ENCODE peak calls at places on chromosome 11, in four cellular contexts. P is HCEC 1CT; R is substantia nigra; K is stimulated activated naive CD4-positive, alpha-beta T cell treated with Interleukin-2 at 50 U/mL for 16 hours. X is an unnamed sample.

GRCh38 chr11:44727373-44728084 is 767 bp downstream of the TSPAN18 start:
- DNase-seq in P (peak), K (peak), R (peak), X (peak)

GRCh38 chr11:43071338-43071737 is 240.5 kb upstream of the API5 start:
- DNase-seq in K (no peak), P (no peak), R (no peak), X (no peak)

GRCh38 chr11:61310749-61311148 is 15.6 kb upstream of the VWCE start:
- DNase-seq in P (no peak), R (no peak), K (no peak), X (no peak)

GRCh38 chr11:105000167-105000566 is 22.8 kb downstream of the CASP5 start:
- DNase-seq in R (no peak), K (no peak), P (no peak), X (peak)

GRCh38 chr11:62578541-62578940 is 4.8 kb upstream of the EEF1G start:
- DNase-seq in P (no peak), R (no peak), K (no peak), X (no peak)

GRCh38 chr11:77100166-77101042 is 2.2 kb upstream of the OMP start:
- DNase-seq in K (no peak), R (no peak), P (no peak), X (no peak)

GRCh38 chr11:63791495-63792167 is 21.6 kb upstream of the SPINDOC start:
- DNase-seq in R (no peak), K (no peak), P (no peak), X (no peak)

GRCh38 chr11:61793084-61793828 is 545 bp downstream of the FEN1 start:
- DNase-seq in K (no peak), R (no peak), P (peak), X (peak)

GRCh38 chr11:69195819-69196218 is 40.1 kb downstream of the SMIM38 start:
- DNase-seq in R (no peak), K (no peak), P (no peak), X (no peak)

GRCh38 chr11:34405079-34405858 is 33.5 kb upstream of the CAT start:
- DNase-seq in R (no peak), P (peak), K (no peak), X (peak)

GRCh38 chr11:121870202-121871045 is 245.6 kb downstream of the BLID start:
- DNase-seq in P (peak), K (no peak), R (no peak), X (no peak)

GRCh38 chr11:92651159-92651558 is 318.3 kb upstream of the MTNR1B start:
- DNase-seq in R (no peak), P (no peak), K (no peak), X (no peak)

GRCh38 chr11:96137357-96137756 is 205.6 kb downstream of the MAML2 start:
- DNase-seq in R (no peak), K (no peak), P (no peak), X (no peak)

GRCh38 chr11:46490576-46491100 is 99.1 kb upstream of the CHRM4 start:
- DNase-seq in R (no peak), P (peak), K (no peak), X (peak)

GRCh38 chr11:1049431-1049891 is 12.9 kb upstream of the MUC6 start:
- DNase-seq in P (no peak), R (no peak), K (no peak), X (no peak)

GRCh38 chr11:130212431-130212961 is 52.9 kb downstream of the ST14 start:
- DNase-seq in P (no peak), K (no peak), R (no peak), X (no peak)

GRCh38 chr11:6298605-6299004 is 21.7 kb downstream of the CAVIN3 start:
- DNase-seq in K (no peak), R (no peak), P (peak), X (peak)

GRCh38 chr11:80103149-80103859 is 662.5 kb upstream of the TENM4 start:
- DNase-seq in R (no peak), K (no peak), P (peak), X (peak)

GRCh38 chr11:120068114-120068573 is 69.8 kb downstream of the TRIM29 start:
- DNase-seq in K (no peak), R (no peak), P (peak), X (peak)

GRCh38 chr11:65781152-65781961 is 581 bp upstream of the AP5B1 start:
- DNase-seq in R (peak), K (no peak), P (no peak), X (no peak)

GRCh38 chr11:44065161-44065571 is 904 bp upstream of the ACCS start:
- DNase-seq in R (no peak), K (no peak), P (no peak), X (no peak)

GRCh38 chr11:126990716-126991480 is 9.7 kb downstream of the KIRREL3 start:
- DNase-seq in P (no peak), R (no peak), K (no peak), X (peak)

GRCh38 chr11:132586801-132587200 is 945.5 kb downstream of the OPCML start:
- DNase-seq in P (no peak), K (no peak), R (no peak), X (no peak)

GRCh38 chr11:79623375-79623774 is 182.5 kb upstream of the TENM4 start:
- DNase-seq in R (no peak), K (no peak), P (no peak), X (no peak)

GRCh38 chr11:3905080-3905953 is 49.9 kb downstream of the STIM1 start:
- DNase-seq in R (no peak), P (peak), K (peak), X (peak)

GRCh38 chr11:44630511-44631210 is 65.2 kb downstream of the CD82 start:
- DNase-seq in K (no peak), P (no peak), R (no peak), X (no peak)